ENCODE peak calls at places on chromosomes 5 and 9, in eight cellular contexts. C is activated T-helper 9 cell treated with anti-CD3 and anti-CD28 coated beads, Interleukin-2, amount 50 U/mL, for 16 hours; Q is NCI-H2081 treated with DMSO at 0.1 percent for 48 hours; D is ELR; I is activated effector memory CD4-positive, alpha-beta T cell treated with anti-CD3 and anti-CD28 coated beads, Interleukin-2, amount 50 U/mL, for 16 hours; X is NCI-H2029 treated with DMSO at 0.1 percent for 48 hours; S is GM10248; Y is GM20000. M is an unnamed sample.

GRCh38 chr5:60846298-60846697 is 2.2 kb upstream of the ELOVL7 start:
- DNase-seq in C (no peak), Q (no peak), D (no peak), I (no peak), X (no peak), S (no peak), Y (no peak), M (no peak)

GRCh38 chr9:69785757-69786156 is 25.9 kb upstream of the PTAR1 start:
- DNase-seq in C (no peak), Q (no peak), D (peak), I (no peak), X (no peak), S (no peak), Y (no peak), M (no peak)

GRCh38 chr5:151739395-151739794 is 19.0 kb downstream of the ATOX1 start:
- DNase-seq in C (no peak), Q (no peak), D (no peak), I (no peak), X (no peak), S (no peak), Y (no peak), M (no peak)

GRCh38 chr5:101561018-101561417 is 657.9 kb upstream of the ST8SIA4 start:
- DNase-seq in C (no peak), Q (no peak), D (no peak), I (no peak), X (peak), S (no peak), Y (no peak), M (no peak)

GRCh38 chr5:172707285-172708182 is 63.5 kb downstream of the DUSP1 start:
- DNase-seq in C (no peak), Q (no peak), D (peak), I (no peak), X (peak), S (no peak), Y (no peak), M (no peak)

GRCh38 chr9:34428325-34428958 is 29.9 kb downstream of the FAM219A start:
- DNase-seq in C (no peak), Q (no peak), D (no peak), I (no peak), X (peak), S (no peak), Y (no peak), M (no peak)

GRCh38 chr5:60959156-60959555 is 14.2 kb downstream of the NDUFAF2 start:
- DNase-seq in C (no peak), Q (no peak), D (peak), I (no peak), X (no peak), S (no peak), Y (no peak), M (no peak)

GRCh38 chr9:131836607-131837315 is 96.9 kb upstream of the RAPGEF1 start:
- DNase-seq in C (no peak), Q (no peak), D (no peak), I (no peak), X (no peak), S (no peak), Y (no peak), M (no peak)

GRCh38 chr9:137298401-137298982 is 3.6 kb downstream of the NRARP start:
- DNase-seq in C (no peak), Q (no peak), D (no peak), I (no peak), X (no peak), S (no peak), Y (no peak), M (no peak)

GRCh38 chr9:121455527-121456239 is 44.0 kb downstream of the GGTA1 start:
- DNase-seq in C (no peak), Q (no peak), D (peak), I (no peak), X (no peak), S (peak), Y (peak), M (no peak)

GRCh38 chr5:170743876-170744212 is 39.7 kb upstream of the GABRP start:
- DNase-seq in C (no peak), Q (no peak), D (no peak), I (no peak), X (no peak), S (no peak), Y (no peak), M (no peak)

GRCh38 chr5:41707853-41708603 is 162.2 kb downstream of the OXCT1 start:
- DNase-seq in C (no peak), Q (peak), D (peak), I (no peak), X (no peak), S (peak), Y (peak), M (no peak)

GRCh38 chr5:11928909-11929308 is 24.7 kb upstream of the CTNND2 start:
- DNase-seq in C (no peak), Q (no peak), D (no peak), I (no peak), X (no peak), S (no peak), Y (no peak), M (no peak)

GRCh38 chr9:110426052-110426709 is 88.5 kb upstream of the TXNDC8 start:
- DNase-seq in C (no peak), Q (no peak), D (peak), I (no peak), X (no peak), S (no peak), Y (no peak), M (no peak)

GRCh38 chr9:97983524-97984187 is 515 bp downstream of the ANP32B start:
- DNase-seq in C (peak), Q (no peak), D (peak), I (peak), X (no peak), S (peak), Y (peak), M (peak)

GRCh38 chr5:59873113-59873512 is 20.4 kb downstream of the PDE4D start:
- DNase-seq in C (no peak), Q (no peak), D (peak), I (no peak), X (no peak), S (no peak), Y (no peak), M (no peak)

GRCh38 chr5:151618907-151619306 is 27.8 kb upstream of the FAT2 start:
- DNase-seq in C (no peak), Q (no peak), D (no peak), I (no peak), X (no peak), S (no peak), Y (no peak), M (peak)

GRCh38 chr9:134886413-134886913 is 5.9 kb downstream of the FCN2 start:
- DNase-seq in C (no peak), Q (no peak), D (no peak), I (no peak), X (no peak), S (no peak), Y (no peak), M (peak)

GRCh38 chr9:127720031-127720864 is 4.4 kb downstream of the TTC16 start:
- DNase-seq in C (no peak), Q (no peak), D (no peak), I (no peak), X (no peak), S (no peak), Y (no peak), M (no peak)

GRCh38 chr9:137176302-137177182 is 4.7 kb upstream of the TMEM210 start:
- DNase-seq in C (no peak), Q (no peak), D (peak), I (peak), X (no peak), S (peak), Y (peak), M (no peak)

M was measured in mesenteric fat pad.